ENCODE peak calls at places on chromosomes 13 and 19, in eight cellular contexts. One of them, this sample, is unnamed.

GRCh38 chr13:28494861-28495585 is at the start of gene FLT1:
- DNase-seq in ovary: peak; percentile 34
- DNase-seq in CD4-positive, CD25-positive, alpha-beta regulatory T cell: peak; percentile 31
- DNase-seq in IMR-90: peak; percentile 38
- DNase-seq in dorsolateral prefrontal cortex: no peak
- DNase-seq in hepatocyte: peak; percentile 60
- DNase-seq in PC-3: no peak
- DNase-seq in neural progenitor cell: peak; percentile 80
- DNase-seq in this sample: no peak

GRCh38 chr19:49596407-49596806 is 5.4 kb downstream of the PRR12 start:
- DNase-seq in ovary: no peak
- DNase-seq in CD4-positive, CD25-positive, alpha-beta regulatory T cell: no peak
- DNase-seq in IMR-90: no peak
- DNase-seq in dorsolateral prefrontal cortex: no peak
- DNase-seq in hepatocyte: no peak
- DNase-seq in PC-3: no peak
- DNase-seq in neural progenitor cell: no peak
- DNase-seq in this sample: no peak

GRCh38 chr13:83940742-83941141 is 58.5 kb upstream of the SLITRK1 start:
- DNase-seq in ovary: no peak
- DNase-seq in CD4-positive, CD25-positive, alpha-beta regulatory T cell: no peak
- DNase-seq in IMR-90: no peak
- DNase-seq in dorsolateral prefrontal cortex: no peak
- DNase-seq in hepatocyte: no peak
- DNase-seq in PC-3: peak; percentile 73
- DNase-seq in neural progenitor cell: no peak
- DNase-seq in this sample: no peak

GRCh38 chr13:24267801-24268200 is 41.6 kb upstream of the C1QTNF9 start:
- DNase-seq in ovary: no peak
- DNase-seq in CD4-positive, CD25-positive, alpha-beta regulatory T cell: no peak
- DNase-seq in IMR-90: no peak
- DNase-seq in dorsolateral prefrontal cortex: no peak
- DNase-seq in hepatocyte: no peak
- DNase-seq in PC-3: no peak
- DNase-seq in neural progenitor cell: no peak
- DNase-seq in this sample: no peak

GRCh38 chr19:1851581-1852293 is 3.5 kb upstream of the REXO1 start:
- DNase-seq in ovary: no peak
- DNase-seq in CD4-positive, CD25-positive, alpha-beta regulatory T cell: peak; percentile 67
- DNase-seq in IMR-90: no peak
- DNase-seq in dorsolateral prefrontal cortex: no peak
- DNase-seq in hepatocyte: no peak
- DNase-seq in PC-3: no peak
- DNase-seq in neural progenitor cell: no peak
- DNase-seq in this sample: no peak

GRCh38 chr13:78875792-78876580 is 217.0 kb upstream of the OBI1 start:
- DNase-seq in ovary: no peak
- DNase-seq in CD4-positive, CD25-positive, alpha-beta regulatory T cell: peak; percentile 8
- DNase-seq in IMR-90: no peak
- DNase-seq in dorsolateral prefrontal cortex: no peak
- DNase-seq in hepatocyte: no peak
- DNase-seq in PC-3: peak; percentile 3
- DNase-seq in neural progenitor cell: peak; percentile 9
- DNase-seq in this sample: no peak

GRCh38 chr13:34731486-34731885 is 210.6 kb upstream of the NBEA start:
- DNase-seq in ovary: no peak
- DNase-seq in CD4-positive, CD25-positive, alpha-beta regulatory T cell: no peak
- DNase-seq in IMR-90: no peak
- DNase-seq in dorsolateral prefrontal cortex: no peak
- DNase-seq in hepatocyte: no peak
- DNase-seq in PC-3: no peak
- DNase-seq in neural progenitor cell: no peak
- DNase-seq in this sample: no peak

GRCh38 chr13:20873348-20873747 is 29.2 kb downstream of the XPO4 start:
- DNase-seq in ovary: no peak
- DNase-seq in CD4-positive, CD25-positive, alpha-beta regulatory T cell: no peak
- DNase-seq in IMR-90: peak; percentile 61
- DNase-seq in dorsolateral prefrontal cortex: no peak
- DNase-seq in hepatocyte: no peak
- DNase-seq in PC-3: peak; percentile 59
- DNase-seq in neural progenitor cell: peak; percentile 63
- DNase-seq in this sample: no peak

GRCh38 chr13:36297259-36297599 is 385 bp downstream of the CCDC169 start:
- DNase-seq in ovary: no peak
- DNase-seq in CD4-positive, CD25-positive, alpha-beta regulatory T cell: no peak
- DNase-seq in IMR-90: peak; percentile 25
- DNase-seq in dorsolateral prefrontal cortex: no peak
- DNase-seq in hepatocyte: no peak
- DNase-seq in PC-3: peak; percentile 15
- DNase-seq in neural progenitor cell: no peak
- DNase-seq in this sample: no peak

GRCh38 chr19:40549007-40549708 is 27.5 kb upstream of the SHKBP1 start:
- DNase-seq in ovary: peak; percentile 59
- DNase-seq in CD4-positive, CD25-positive, alpha-beta regulatory T cell: peak; percentile 65
- DNase-seq in IMR-90: peak; percentile 39
- DNase-seq in dorsolateral prefrontal cortex: no peak
- DNase-seq in hepatocyte: peak; percentile 81
- DNase-seq in PC-3: peak; percentile 68
- DNase-seq in neural progenitor cell: peak; percentile 96
- DNase-seq in this sample: no peak

GRCh38 chr13:20984879-20985278 is 76.5 kb downstream of the LATS2 start:
- DNase-seq in ovary: no peak
- DNase-seq in CD4-positive, CD25-positive, alpha-beta regulatory T cell: no peak
- DNase-seq in IMR-90: peak; percentile 70
- DNase-seq in dorsolateral prefrontal cortex: no peak
- DNase-seq in hepatocyte: no peak
- DNase-seq in PC-3: no peak
- DNase-seq in neural progenitor cell: no peak
- DNase-seq in this sample: no peak

GRCh38 chr19:13633522-13633922 is 127.2 kb upstream of the CACNA1A start:
- DNase-seq in ovary: no peak
- DNase-seq in CD4-positive, CD25-positive, alpha-beta regulatory T cell: no peak
- DNase-seq in IMR-90: no peak
- DNase-seq in dorsolateral prefrontal cortex: no peak
- DNase-seq in hepatocyte: no peak
- DNase-seq in PC-3: no peak
- DNase-seq in neural progenitor cell: no peak
- DNase-seq in this sample: no peak

GRCh38 chr19:13329766-13330165 is 176.5 kb downstream of the CACNA1A start:
- DNase-seq in ovary: no peak
- DNase-seq in CD4-positive, CD25-positive, alpha-beta regulatory T cell: no peak
- DNase-seq in IMR-90: peak; percentile 31
- DNase-seq in dorsolateral prefrontal cortex: no peak
- DNase-seq in hepatocyte: no peak
- DNase-seq in PC-3: peak; percentile 55
- DNase-seq in neural progenitor cell: no peak
- DNase-seq in this sample: no peak

GRCh38 chr19:31141301-31141700 is 207.9 kb downstream of the TSHZ3 start:
- DNase-seq in ovary: no peak
- DNase-seq in CD4-positive, CD25-positive, alpha-beta regulatory T cell: no peak
- DNase-seq in IMR-90: no peak
- DNase-seq in dorsolateral prefrontal cortex: no peak
- DNase-seq in hepatocyte: no peak
- DNase-seq in PC-3: no peak
- DNase-seq in neural progenitor cell: no peak
- DNase-seq in this sample: no peak

GRCh38 chr19:5686647-5687359 is 3.3 kb upstream of the RPL36 start:
- DNase-seq in ovary: peak; percentile 98
- DNase-seq in CD4-positive, CD25-positive, alpha-beta regulatory T cell: peak; percentile 92
- DNase-seq in IMR-90: peak; percentile 83
- DNase-seq in dorsolateral prefrontal cortex: peak; percentile 87
- DNase-seq in hepatocyte: peak; percentile 97
- DNase-seq in PC-3: peak; percentile 98
- DNase-seq in neural progenitor cell: peak; percentile 98
- DNase-seq in this sample: peak; percentile 75

GRCh38 chr19:13366529-13367143 is 139.6 kb downstream of the CACNA1A start:
- DNase-seq in ovary: no peak
- DNase-seq in CD4-positive, CD25-positive, alpha-beta regulatory T cell: no peak
- DNase-seq in IMR-90: peak; percentile 31
- DNase-seq in dorsolateral prefrontal cortex: no peak
- DNase-seq in hepatocyte: no peak
- DNase-seq in PC-3: peak; percentile 81
- DNase-seq in neural progenitor cell: peak; percentile 51
- DNase-seq in this sample: no peak

GRCh38 chr19:48989701-48990291 is 3.3 kb downstream of the GYS1 start:
- DNase-seq in ovary: no peak
- DNase-seq in CD4-positive, CD25-positive, alpha-beta regulatory T cell: no peak
- DNase-seq in IMR-90: no peak
- DNase-seq in dorsolateral prefrontal cortex: no peak
- DNase-seq in hepatocyte: no peak
- DNase-seq in PC-3: no peak
- DNase-seq in neural progenitor cell: no peak
- DNase-seq in this sample: peak; percentile 17

GRCh38 chr13:91609353-91609752 is 210.9 kb downstream of the GPC5 start:
- DNase-seq in ovary: no peak
- DNase-seq in CD4-positive, CD25-positive, alpha-beta regulatory T cell: no peak
- DNase-seq in IMR-90: peak; percentile 54
- DNase-seq in dorsolateral prefrontal cortex: no peak
- DNase-seq in hepatocyte: peak; percentile 28
- DNase-seq in PC-3: peak; percentile 7
- DNase-seq in neural progenitor cell: no peak
- DNase-seq in this sample: no peak

GRCh38 chr13:32179708-32180107 is 135.5 kb downstream of the ZAR1L start:
- DNase-seq in ovary: no peak
- DNase-seq in CD4-positive, CD25-positive, alpha-beta regulatory T cell: no peak
- DNase-seq in IMR-90: no peak
- DNase-seq in dorsolateral prefrontal cortex: no peak
- DNase-seq in hepatocyte: no peak
- DNase-seq in PC-3: no peak
- DNase-seq in neural progenitor cell: no peak
- DNase-seq in this sample: no peak

GRCh38 chr13:52010890-52011689 is at the start of gene ATP7B:
- DNase-seq in ovary: peak; percentile 40
- DNase-seq in CD4-positive, CD25-positive, alpha-beta regulatory T cell: no peak
- DNase-seq in IMR-90: no peak
- DNase-seq in dorsolateral prefrontal cortex: no peak
- DNase-seq in hepatocyte: peak; percentile 43
- DNase-seq in PC-3: no peak
- DNase-seq in neural progenitor cell: peak; percentile 78
- DNase-seq in this sample: no peak

GRCh38 chr13:110340812-110341444 is 33.8 kb downstream of the COL4A2 start:
- DNase-seq in ovary: peak; percentile 72
- DNase-seq in CD4-positive, CD25-positive, alpha-beta regulatory T cell: peak; percentile 71
- DNase-seq in IMR-90: peak; percentile 93
- DNase-seq in dorsolateral prefrontal cortex: no peak
- DNase-seq in hepatocyte: peak; percentile 51
- DNase-seq in PC-3: no peak
- DNase-seq in neural progenitor cell: no peak
- DNase-seq in this sample: no peak
- H3K27ac ChIP-seq in ovary: peak overlapping the region; percentile 86
- H3K27ac ChIP-seq in CD4-positive, CD25-positive, alpha-beta regulatory T cell: no peak overlapping the region
- H3K27ac ChIP-seq in IMR-90: peak overlapping the region; percentile 88
- H3K27ac ChIP-seq in dorsolateral prefrontal cortex: peak overlapping the region; percentile 77
- H3K27ac ChIP-seq in hepatocyte: peak overlapping the region; percentile 80
- H3K27ac ChIP-seq in PC-3: no peak overlapping the region
- H3K27ac ChIP-seq in neural progenitor cell: no peak overlapping the region
- H3K27ac ChIP-seq in this sample: no peak overlapping the region

DNA sequence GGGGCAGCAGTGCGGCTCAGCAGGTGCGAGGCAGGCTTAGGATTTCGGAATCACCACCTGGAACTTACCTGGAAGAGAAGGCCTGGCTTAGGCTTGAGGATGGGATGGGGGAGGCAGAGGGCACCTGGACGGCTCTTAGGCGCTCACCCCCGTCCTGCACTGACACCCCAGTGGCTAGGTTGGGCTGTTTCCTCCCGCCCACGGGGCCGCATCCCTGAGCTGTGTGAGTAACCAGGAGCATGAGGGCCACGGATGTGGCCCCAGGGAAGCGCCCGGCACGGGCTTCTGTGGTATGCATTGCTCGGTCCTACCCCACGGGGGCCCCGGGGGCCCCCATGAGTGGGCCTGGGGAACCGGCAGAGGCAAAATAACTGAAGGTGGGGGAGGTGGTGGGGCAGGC is 2.4 kb upstream of the NKPD1 start:
- DNase-seq in ovary: no peak
- DNase-seq in CD4-positive, CD25-positive, alpha-beta regulatory T cell: no peak
- DNase-seq in IMR-90: no peak
- DNase-seq in dorsolateral prefrontal cortex: no peak
- DNase-seq in hepatocyte: no peak
- DNase-seq in PC-3: no peak
- DNase-seq in neural progenitor cell: no peak
- DNase-seq in this sample: no peak
- H3K27ac ChIP-seq in ovary: no peak overlapping the region
- H3K27ac ChIP-seq in CD4-positive, CD25-positive, alpha-beta regulatory T cell: no peak overlapping the region
- H3K27ac ChIP-seq in IMR-90: no peak overlapping the region
- H3K27ac ChIP-seq in dorsolateral prefrontal cortex: no peak overlapping the region
- H3K27ac ChIP-seq in hepatocyte: no peak overlapping the region
- H3K27ac ChIP-seq in PC-3: no peak overlapping the region
- H3K27ac ChIP-seq in neural progenitor cell: no peak overlapping the region
- H3K27ac ChIP-seq in this sample: no peak overlapping the region

GRCh38 chr19:38656171-38656981 is 8.9 kb downstream of the ACTN4 start:
- DNase-seq in ovary: no peak
- DNase-seq in CD4-positive, CD25-positive, alpha-beta regulatory T cell: peak; percentile 71
- DNase-seq in IMR-90: peak; percentile 63
- DNase-seq in dorsolateral prefrontal cortex: no peak
- DNase-seq in hepatocyte: no peak
- DNase-seq in PC-3: peak; percentile 32
- DNase-seq in neural progenitor cell: no peak
- DNase-seq in this sample: peak; percentile 54
- H3K27ac ChIP-seq in ovary: peak overlapping the region; percentile 72
- H3K27ac ChIP-seq in CD4-positive, CD25-positive, alpha-beta regulatory T cell: peak overlapping the region; percentile 83
- H3K27ac ChIP-seq in IMR-90: peak overlapping the region; percentile 54
- H3K27ac ChIP-seq in dorsolateral prefrontal cortex: peak overlapping the region; percentile 94
- H3K27ac ChIP-seq in hepatocyte: peak overlapping the region; percentile 85
- H3K27ac ChIP-seq in PC-3: peak overlapping the region; percentile 99
- H3K27ac ChIP-seq in neural progenitor cell: no peak overlapping the region
- H3K27ac ChIP-seq in this sample: peak overlapping the region; percentile 80

GRCh38 chr13:40590112-40590862 is 76.2 kb downstream of the FOXO1 start:
- DNase-seq in ovary: no peak
- DNase-seq in CD4-positive, CD25-positive, alpha-beta regulatory T cell: no peak
- DNase-seq in IMR-90: no peak
- DNase-seq in dorsolateral prefrontal cortex: no peak
- DNase-seq in hepatocyte: no peak
- DNase-seq in PC-3: no peak
- DNase-seq in neural progenitor cell: no peak
- DNase-seq in this sample: no peak
- H3K27ac ChIP-seq in ovary: no peak overlapping the region
- H3K27ac ChIP-seq in CD4-positive, CD25-positive, alpha-beta regulatory T cell: peak overlapping the region; percentile 64
- H3K27ac ChIP-seq in IMR-90: no peak overlapping the region
- H3K27ac ChIP-seq in dorsolateral prefrontal cortex: peak overlapping the region; percentile 16
- H3K27ac ChIP-seq in hepatocyte: no peak overlapping the region
- H3K27ac ChIP-seq in PC-3: no peak overlapping the region
- H3K27ac ChIP-seq in neural progenitor cell: no peak overlapping the region
- H3K27ac ChIP-seq in this sample: no peak overlapping the region